ENCODE peak calls at places on chromosomes 3 and 15, in nine cellular contexts. Q, W, R, C, N, Z, S, H and V are unnamed samples.

GRCh38 chr15:75731248-75732100 is 18.8 kb upstream of the CSPG4 start:
- DNase-seq in Z (no peak), C (peak), Q (peak), R (no peak), H (peak), W (no peak), S (no peak), N (peak), V (no peak)

GRCh38 chr15:71440479-71441071 is 325.3 kb downstream of the THSD4 start:
- DNase-seq in C (peak), W (no peak), N (no peak), S (no peak), Z (no peak), R (no peak), Q (peak), H (peak), V (peak)

GRCh38 chr3:46370784-46371183 is at the start of gene CCR5:
- DNase-seq in Z (no peak), N (no peak), R (no peak), W (no peak), Q (no peak), S (no peak), H (peak), C (no peak), V (no peak)

GRCh38 chr3:13570391-13571194 is 21.7 kb downstream of the FBLN2 start:
- DNase-seq in Q (no peak), N (no peak), W (no peak), Z (no peak), R (no peak), S (no peak), H (no peak), C (no peak), V (no peak)

GRCh38 chr15:68666120-68666811 is 87.5 kb downstream of the CORO2B start:
- DNase-seq in R (no peak), N (no peak), Q (no peak), Z (no peak), W (no peak), H (no peak), S (no peak), C (no peak), V (no peak)

GRCh38 chr3:53969086-53969485 is 77.4 kb upstream of the SELENOK start:
- DNase-seq in S (no peak), W (no peak), N (no peak), R (no peak), Q (no peak), Z (no peak), H (no peak), C (no peak), V (no peak)

GRCh38 chr3:156434921-156435320 is 120.0 kb downstream of the SSR3 start:
- DNase-seq in S (no peak), H (no peak), N (no peak), Z (no peak), C (no peak), W (no peak), R (no peak), Q (no peak), V (no peak)

GRCh38 chr3:1700650-1701049 is 398.0 kb upstream of the CNTN4 start:
- DNase-seq in H (no peak), C (no peak), Z (no peak), W (no peak), R (no peak), S (no peak), Q (no peak), N (no peak), V (no peak)

GRCh38 chr3:177724020-177724638 is 526.8 kb upstream of the TBL1XR1 start:
- DNase-seq in N (peak), Z (peak), S (no peak), C (peak), W (no peak), Q (peak), R (no peak), H (peak), V (no peak)

GRCh38 chr3:82410366-82410765 is 648.9 kb upstream of the GBE1 start:
- DNase-seq in R (no peak), S (no peak), W (no peak), Z (no peak), N (no peak), Q (no peak), C (no peak), H (no peak), V (no peak)

GRCh38 chr15:92391640-92392039 is 2.0 kb upstream of the ST8SIA2 start:
- DNase-seq in W (no peak), R (peak), H (peak), Q (no peak), C (peak), Z (no peak), S (no peak), N (no peak), V (no peak)

GRCh38 chr15:99955181-99955525 is 221.9 kb upstream of the LYSMD4 start:
- DNase-seq in H (no peak), Q (no peak), N (no peak), R (no peak), Z (no peak), W (no peak), C (no peak), S (no peak), V (no peak)

GRCh38 chr15:78875107-78875914 is 2.6 kb downstream of the MORF4L1 start:
- DNase-seq in N (no peak), H (peak), S (no peak), Z (no peak), R (peak), C (no peak), Q (no peak), W (no peak), V (no peak)

GRCh38 chr3:160637081-160637480 is 39.9 kb upstream of the ARL14 start:
- DNase-seq in C (no peak), H (no peak), W (no peak), Q (no peak), Z (no peak), S (no peak), N (no peak), R (no peak), V (no peak)

GRCh38 chr3:101724329-101725191 is at the start of gene CEP97:
- DNase-seq in Q (peak), R (peak), S (peak), Z (peak), H (peak), C (peak), N (peak), W (peak), V (peak)

GRCh38 chr3:197028711-197029510 is 706 bp downstream of the MELTF start:
- DNase-seq in S (no peak), Z (no peak), W (no peak), C (no peak), H (no peak), R (peak), N (no peak), Q (no peak), V (no peak)

GRCh38 chr3:171809513-171810277 is 588 bp downstream of the PLD1 start:
- DNase-seq in N (peak), C (peak), Z (peak), H (peak), W (peak), Q (peak), S (peak), R (peak), V (peak)

GRCh38 chr3:47339951-47340350 is 40.9 kb upstream of the PTPN23 start:
- DNase-seq in S (no peak), H (no peak), R (no peak), W (no peak), C (no peak), N (no peak), Q (no peak), Z (no peak), V (no peak)

GRCh38 chr15:90184119-90184785 is 16.9 kb upstream of the SEMA4B start:
- DNase-seq in N (peak), H (peak), Z (peak), C (peak), R (peak), Q (peak), W (no peak), S (peak), V (no peak)

GRCh38 chr3:127598841-127599570 is 795 bp downstream of the MCM2 start:
- DNase-seq in Z (no peak), Q (no peak), R (no peak), W (no peak), C (no peak), N (no peak), S (no peak), H (no peak), V (no peak)

GRCh38 chr3:45426161-45426560 is 37.8 kb downstream of the LARS2 start:
- DNase-seq in H (no peak), Q (no peak), N (no peak), C (no peak), Z (no peak), W (no peak), S (no peak), R (no peak), V (no peak)

GRCh38 chr3:10366681-10367101 is 45.8 kb upstream of the SEC13 start:
- DNase-seq in C (peak), N (no peak), R (peak), S (peak), H (peak), Z (no peak), Q (peak), W (no peak), V (peak)